ENCODE peak calls at places on chromosomes 11 and 22, in nine cellular contexts. L is progenitor cell of endocrine pancreas, A is RWPE1, H is transverse colon, N is fibroblast of lung, D is SK-N-SH, E is colonic mucosa, P is heart left ventricle, U is MM.1S. K is an unnamed sample.

GRCh38 chr11:104319396-104319795 is 155.4 kb upstream of the PDGFD start:
- DNase-seq in N (no peak), A (no peak), H (no peak), L (no peak), E (no peak), U (no peak), P (no peak), D (no peak), K (no peak)

GRCh38 chr11:93846411-93846810 is 4.0 kb downstream of the VSTM5 start:
- DNase-seq in E (no peak), N (peak), U (no peak), P (no peak), L (no peak), D (no peak), A (no peak), H (no peak), K (no peak)

GRCh38 chr22:37063436-37064420 is 12.2 kb downstream of the KCTD17 start:
- DNase-seq in N (no peak), D (no peak), U (no peak), H (peak), A (no peak), E (peak), P (no peak), L (no peak), K (peak)

GRCh38 chr11:10221342-10221741 is 72.7 kb downstream of the SBF2 start:
- DNase-seq in E (no peak), A (no peak), H (no peak), P (no peak), L (no peak), U (no peak), D (no peak), N (no peak), K (no peak)

GRCh38 chr11:58938398-58938797 is 890 bp upstream of the GLYATL1 start:
- DNase-seq in D (no peak), P (no peak), E (no peak), A (no peak), H (no peak), U (no peak), N (no peak), L (no peak), K (no peak)

GRCh38 chr11:134756811-134757540 is 344.9 kb upstream of the B3GAT1 start:
- DNase-seq in A (no peak), N (no peak), L (no peak), D (no peak), U (no peak), P (no peak), E (no peak), H (no peak), K (no peak)

GRCh38 chr11:67648140-67648795 is 2.3 kb downstream of the ACY3 start:
- DNase-seq in L (no peak), E (no peak), A (no peak), N (no peak), H (peak), P (peak), U (peak), D (no peak), K (peak)

GRCh38 chr11:73154178-73154577 is 12.1 kb upstream of the FCHSD2 start:
- DNase-seq in D (no peak), N (no peak), A (no peak), U (peak), H (peak), E (no peak), L (no peak), P (no peak), K (no peak)

GRCh38 chr11:112705148-112705547 is 256.1 kb upstream of the NCAM1 start:
- DNase-seq in D (no peak), P (no peak), L (no peak), A (no peak), U (no peak), E (no peak), H (no peak), N (no peak), K (no peak)

GRCh38 chr11:57493507-57494503 is 21.7 kb downstream of the SLC43A1 start:
- DNase-seq in U (peak), L (peak), H (peak), N (no peak), A (peak), E (peak), D (peak), P (peak), K (peak)

GRCh38 chr11:986952-987305 is 49.6 kb downstream of the MUC6 start:
- DNase-seq in L (no peak), P (no peak), H (no peak), E (no peak), U (no peak), N (no peak), A (no peak), D (no peak), K (no peak)

GRCh38 chr22:23259916-23260644 is 79.8 kb downstream of the BCR start:
- DNase-seq in D (no peak), H (no peak), L (peak), U (no peak), N (no peak), P (no peak), A (no peak), E (no peak), K (no peak)

GRCh38 chr22:29109853-29110252 is 37.0 kb downstream of the KREMEN1 start:
- DNase-seq in D (no peak), P (no peak), N (peak), A (no peak), U (no peak), L (no peak), H (no peak), E (no peak), K (no peak)

GRCh38 chr11:97742717-97743116 is 1278.0 kb upstream of the CNTN5 start:
- DNase-seq in D (no peak), L (no peak), A (no peak), P (no peak), N (peak), U (no peak), H (no peak), E (no peak), K (no peak)

GRCh38 chr11:123590296-123590912 is 64.0 kb downstream of the SCN3B start:
- DNase-seq in A (peak), H (peak), L (no peak), D (no peak), N (peak), P (peak), E (peak), U (no peak), K (peak)

GRCh38 chr11:8694137-8694536 is 11.5 kb downstream of the RPL27A start:
- DNase-seq in H (no peak), P (no peak), E (no peak), D (no peak), N (no peak), U (no peak), A (no peak), L (no peak), K (no peak)

GRCh38 chr11:109085708-109086373 is 336.1 kb upstream of the C11orf87 start:
- DNase-seq in N (peak), L (no peak), A (no peak), H (no peak), D (no peak), U (peak), P (peak), E (no peak), K (no peak)

GRCh38 chr22:28817919-28818859 is 17.8 kb upstream of the XBP1 start:
- DNase-seq in N (no peak), D (peak), P (peak), A (no peak), H (peak), E (peak), L (no peak), U (peak), K (peak)

GRCh38 chr22:30217698-30218565 is 28.6 kb downstream of the LIF start:
- DNase-seq in D (no peak), U (no peak), P (no peak), A (no peak), H (no peak), N (no peak), E (no peak), L (no peak), K (no peak)

GRCh38 chr22:31841029-31841827 is 87.4 kb downstream of the DEPDC5 start:
- DNase-seq in U (no peak), N (no peak), A (no peak), H (no peak), P (no peak), E (no peak), D (no peak), L (no peak), K (no peak)

GRCh38 chr22:18997925-18998315 is 61.8 kb upstream of the PRODH start:
- DNase-seq in D (no peak), N (no peak), H (no peak), P (no peak), U (no peak), E (no peak), A (no peak), L (no peak), K (peak)

GRCh38 chr11:11512929-11513328 is 108.9 kb downstream of the GALNT18 start:
- DNase-seq in L (no peak), E (no peak), H (no peak), N (no peak), U (no peak), A (no peak), P (no peak), D (no peak), K (no peak)

GRCh38 chr11:33258631-33259184 is 1.5 kb downstream of the HIPK3 start:
- DNase-seq in U (peak), D (no peak), N (peak), A (no peak), E (peak), L (no peak), H (no peak), P (no peak), K (peak)

GRCh38 chr11:11620966-11621880 is 582 bp downstream of the GALNT18 start:
- DNase-seq in E (peak), P (peak), H (peak), A (peak), N (peak), U (peak), D (peak), L (peak), K (peak)

GRCh38 chr11:75563501-75563977 is 1.5 kb downstream of the SERPINH1 start:
- DNase-seq in A (no peak), E (no peak), D (no peak), L (no peak), U (no peak), P (no peak), H (no peak), N (no peak), K (no peak)

GRCh38 chr11:75562836-75563484 is 907 bp downstream of the SERPINH1 start:
- DNase-seq in L (no peak), E (no peak), H (peak), D (peak), A (peak), P (peak), N (no peak), U (no peak), K (no peak)

GRCh38 chr11:75562048-75562835 is at the start of gene SERPINH1:
- DNase-seq in P (peak), E (peak), D (peak), A (peak), U (no peak), H (peak), N (peak), L (peak), K (peak)

GRCh38 chr11:75565221-75565814 is 3.3 kb downstream of the SERPINH1 start:
- DNase-seq in A (no peak), E (no peak), N (peak), D (no peak), H (peak), U (no peak), P (peak), L (no peak), K (peak)

GRCh38 chr11:75563978-75564552 is 2.0 kb downstream of the SERPINH1 start:
- DNase-seq in D (no peak), L (peak), A (peak), E (no peak), U (no peak), H (peak), N (peak), P (peak), K (peak)
- TF ChIP-seq CTCF in D (peak), L (peak), A (no peak), E (no peak), U (no peak), H (peak), N (peak), P (peak), K (peak)

DNA sequence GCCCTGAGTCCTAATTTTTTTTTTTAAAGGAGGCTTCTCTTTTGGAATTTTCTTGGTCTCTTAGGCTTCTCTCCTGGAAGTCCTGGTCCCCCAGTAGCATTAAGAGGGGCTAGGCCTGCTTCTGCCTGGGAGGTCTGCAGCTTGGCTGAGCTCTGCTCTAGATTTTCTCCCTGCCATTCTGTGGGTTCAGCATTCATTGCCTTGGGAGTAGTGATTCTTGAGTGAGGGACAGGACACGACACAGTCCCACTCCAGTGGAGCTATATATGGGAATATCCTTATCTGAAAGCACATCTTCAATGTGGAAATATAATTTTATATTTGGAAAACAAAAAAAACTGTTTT is 3.7 kb downstream of the IGSF22 start:
- DNase-seq in N (no peak), P (no peak), H (no peak), D (no peak), A (no peak), U (no peak), E (no peak), L (no peak), K (no peak)
- TF ChIP-seq CTCF in N (no peak), P (peak), H (no peak), D (no peak), A (peak), U (no peak), E (peak), L (no peak), K (no peak)

DNA sequence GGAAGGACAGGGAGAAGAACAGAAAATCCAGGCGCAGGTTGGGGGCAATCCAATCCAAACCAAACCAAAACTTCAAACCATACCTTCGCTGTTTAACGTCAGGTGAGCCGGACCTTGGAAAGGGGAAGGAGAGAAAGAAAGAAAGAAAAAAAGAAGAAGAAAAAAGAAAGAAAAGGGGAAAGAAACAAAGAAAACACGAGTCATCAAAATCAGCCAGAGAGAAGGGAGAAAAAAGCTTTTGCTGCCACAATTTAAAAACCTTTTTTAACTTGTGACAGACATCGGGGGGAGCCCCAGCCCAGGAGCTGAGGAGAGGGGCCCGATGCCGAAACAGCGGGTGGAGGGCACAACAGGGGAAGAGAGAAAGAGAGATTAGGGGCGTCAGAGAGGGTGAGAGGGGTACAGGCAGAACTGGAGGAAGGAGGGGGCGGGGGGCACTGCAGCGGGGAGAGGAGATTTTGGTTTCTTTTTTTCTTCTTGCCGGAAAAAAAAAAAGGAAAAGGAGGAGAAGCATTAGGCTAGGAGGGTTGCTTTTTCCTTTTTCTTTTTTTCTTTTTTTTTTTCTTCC is 30.1 kb downstream of the NRXN2 start:
- DNase-seq in P (no peak), N (no peak), L (no peak), E (no peak), H (no peak), A (no peak), U (no peak), D (no peak), K (no peak)
- TF ChIP-seq CTCF in P (no peak), N (no peak), L (no peak), E (no peak), H (no peak), A (no peak), U (no peak), D (no peak), K (no peak)

GRCh38 chr22:38148252-38148651 is 33.4 kb downstream of the PLA2G6 start:
- DNase-seq in A (peak), L (no peak), H (no peak), E (no peak), P (no peak), D (no peak), N (peak), U (no peak), K (no peak)

GRCh38 chr22:38155703-38156102 is 25.9 kb downstream of the PLA2G6 start:
- DNase-seq in A (no peak), N (no peak), U (no peak), H (no peak), P (no peak), D (no peak), E (no peak), L (no peak), K (no peak)

GRCh38 chr22:38153821-38154562 is 27.6 kb downstream of the PLA2G6 start:
- DNase-seq in L (no peak), E (no peak), D (no peak), U (no peak), P (no peak), H (peak), A (no peak), N (no peak), K (peak)
- TF ChIP-seq CTCF in L (no peak), E (no peak), D (no peak), U (no peak), P (no peak), H (no peak), A (no peak), N (no peak), K (no peak)

GRCh38 chr11:2376751-2377451 is at the start of gene CD81:
- DNase-seq in D (peak), L (peak), E (peak), N (peak), A (peak), H (no peak), P (peak), U (no peak), K (peak)
- TF ChIP-seq CTCF in D (no peak), L (no peak), E (no peak), N (no peak), A (no peak), H (no peak), P (no peak), U (no peak), K (no peak)

GRCh38 chr11:126281666-126282175 is 1.2 kb upstream of the TIRAP start:
- DNase-seq in N (no peak), U (no peak), P (no peak), E (no peak), H (no peak), A (no peak), D (no peak), L (no peak), K (no peak)
- TF ChIP-seq CTCF in N (no peak), U (no peak), P (no peak), E (no peak), H (no peak), A (no peak), D (no peak), L (no peak), K (no peak)

GRCh38 chr11:17542249-17542648 is 2.0 kb downstream of the USH1C start:
- DNase-seq in L (no peak), U (no peak), D (no peak), N (no peak), E (peak), A (no peak), H (peak), P (no peak), K (peak)
- TF ChIP-seq CTCF in L (no peak), U (no peak), D (no peak), N (no peak), E (no peak), A (no peak), H (no peak), P (no peak), K (no peak)

DNA sequence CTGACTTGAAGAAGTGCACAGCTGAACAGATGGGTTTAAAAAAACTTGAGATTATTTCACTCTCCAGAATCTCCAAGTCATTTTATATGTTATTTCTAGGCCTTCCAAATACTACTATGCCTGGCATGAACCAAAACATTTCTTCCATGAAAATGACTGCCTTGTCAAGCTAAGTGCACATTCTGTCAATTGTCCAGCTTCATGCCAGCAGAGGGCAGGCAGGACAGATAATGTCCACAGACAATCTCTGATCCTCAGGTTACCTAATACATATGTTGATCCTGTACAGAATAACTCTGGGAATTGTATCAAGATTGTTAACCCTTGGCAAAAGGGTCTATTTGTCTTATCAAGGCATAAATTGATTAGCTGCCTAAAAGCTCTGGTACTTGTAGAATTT is 229.5 kb downstream of the AASDHPPT start:
- DNase-seq in P (no peak), E (no peak), U (no peak), D (no peak), L (no peak), N (peak), A (no peak), H (no peak), K (no peak)
- TF ChIP-seq CTCF in P (no peak), E (no peak), U (no peak), D (peak), L (no peak), N (no peak), A (no peak), H (no peak), K (no peak)

GRCh38 chr11:131391161-131391560 is 20.7 kb downstream of the NTM start:
- DNase-seq in P (no peak), U (no peak), D (no peak), H (no peak), L (no peak), E (no peak), N (no peak), A (no peak), K (peak)

GRCh38 chr11:131392528-131393255 is 22.3 kb downstream of the NTM start:
- DNase-seq in A (no peak), P (no peak), U (no peak), L (no peak), H (no peak), D (no peak), N (no peak), E (no peak), K (no peak)

GRCh38 chr11:131386408-131386807 is 16.0 kb downstream of the NTM start:
- DNase-seq in N (no peak), E (no peak), D (no peak), L (no peak), P (no peak), U (no peak), A (no peak), H (no peak), K (no peak)

GRCh38 chr11:131385763-131386394 is 15.5 kb downstream of the NTM start:
- DNase-seq in E (no peak), U (no peak), H (no peak), A (no peak), P (no peak), N (no peak), D (no peak), L (no peak), K (no peak)

GRCh38 chr11:131389582-131389981 is 19.2 kb downstream of the NTM start:
- DNase-seq in D (no peak), H (no peak), E (no peak), L (no peak), U (no peak), A (peak), P (no peak), N (no peak), K (no peak)
- TF ChIP-seq CTCF in D (no peak), H (no peak), E (no peak), L (no peak), U (no peak), A (no peak), P (no peak), N (no peak), K (no peak)